ENCODE peak calls at places on chromosomes 13 and 19, in four cellular contexts. One of them, this sample, is unnamed.

GRCh38 chr19:8307400-8307964 is 676 bp downstream of the CD320 start:
- DNase-seq in astrocyte of the cerebellum: no peak
- DNase-seq in adipocyte: no peak
- DNase-seq in sigmoid colon: peak
- DNase-seq in this sample: no peak

GRCh38 chr19:3818479-3818878 is 32.3 kb upstream of the MATK start:
- DNase-seq in astrocyte of the cerebellum: no peak
- DNase-seq in sigmoid colon: no peak
- DNase-seq in adipocyte: peak
- DNase-seq in this sample: peak

GRCh38 chr19:11018743-11019142 is 57.9 kb downstream of the SMARCA4 start:
- DNase-seq in sigmoid colon: no peak
- DNase-seq in astrocyte of the cerebellum: no peak
- DNase-seq in adipocyte: no peak
- DNase-seq in this sample: peak

GRCh38 chr13:36163809-36164308 is 32.7 kb upstream of the DCLK1 start:
- DNase-seq in adipocyte: peak
- DNase-seq in astrocyte of the cerebellum: peak
- DNase-seq in sigmoid colon: peak
- DNase-seq in this sample: peak

GRCh38 chr13:67662997-67663396 is 432.9 kb upstream of the PCDH9 start:
- DNase-seq in adipocyte: no peak
- DNase-seq in astrocyte of the cerebellum: no peak
- DNase-seq in sigmoid colon: no peak
- DNase-seq in this sample: no peak

GRCh38 chr13:33229446-33230177 is 55.9 kb downstream of the STARD13 start:
- DNase-seq in adipocyte: no peak
- DNase-seq in sigmoid colon: no peak
- DNase-seq in astrocyte of the cerebellum: no peak
- DNase-seq in this sample: no peak

GRCh38 chr19:18519962-18520847 is 1.7 kb downstream of the ELL start:
- DNase-seq in adipocyte: peak
- DNase-seq in astrocyte of the cerebellum: peak
- DNase-seq in sigmoid colon: peak
- DNase-seq in this sample: peak

GRCh38 chr19:39110263-39110967 is 15.2 kb upstream of the PAK4 start:
- DNase-seq in adipocyte: peak
- DNase-seq in astrocyte of the cerebellum: no peak
- DNase-seq in sigmoid colon: peak
- DNase-seq in this sample: no peak

GRCh38 chr13:19759669-19760068 is 23.1 kb downstream of the PSPC1 start:
- DNase-seq in adipocyte: no peak
- DNase-seq in sigmoid colon: no peak
- DNase-seq in astrocyte of the cerebellum: no peak
- DNase-seq in this sample: no peak

GRCh38 chr19:12544401-12544876 is 6.8 kb downstream of the ZNF564 start:
- DNase-seq in astrocyte of the cerebellum: no peak
- DNase-seq in sigmoid colon: no peak
- DNase-seq in adipocyte: no peak
- DNase-seq in this sample: no peak

GRCh38 chr19:45878043-45878794 is 7.7 kb downstream of the IRF2BP1 start:
- DNase-seq in astrocyte of the cerebellum: no peak
- DNase-seq in adipocyte: no peak
- DNase-seq in sigmoid colon: no peak
- DNase-seq in this sample: no peak

GRCh38 chr13:109205315-109205714 is 575.9 kb downstream of the MYO16 start:
- DNase-seq in adipocyte: no peak
- DNase-seq in astrocyte of the cerebellum: no peak
- DNase-seq in sigmoid colon: no peak
- DNase-seq in this sample: no peak

GRCh38 chr19:15297416-15298224 is 34.7 kb downstream of the BRD4 start:
- DNase-seq in adipocyte: peak
- DNase-seq in astrocyte of the cerebellum: no peak
- DNase-seq in sigmoid colon: no peak
- DNase-seq in this sample: no peak

GRCh38 chr13:64410654-64411053 is 2819.5 kb downstream of the PCDH9 start:
- DNase-seq in astrocyte of the cerebellum: no peak
- DNase-seq in adipocyte: no peak
- DNase-seq in sigmoid colon: no peak
- DNase-seq in this sample: no peak

GRCh38 chr19:58385313-58386165 is 1.5 kb upstream of the RPS5 start:
- DNase-seq in astrocyte of the cerebellum: no peak
- DNase-seq in adipocyte: no peak
- DNase-seq in sigmoid colon: no peak
- DNase-seq in this sample: no peak

GRCh38 chr19:19822148-19822429 is 539 bp upstream of the ZNF506 start:
- DNase-seq in adipocyte: peak
- DNase-seq in sigmoid colon: peak
- DNase-seq in astrocyte of the cerebellum: no peak
- DNase-seq in this sample: no peak

GRCh38 chr19:35509018-35509652 is 4.3 kb downstream of the DMKN start:
- DNase-seq in adipocyte: no peak
- DNase-seq in astrocyte of the cerebellum: no peak
- DNase-seq in sigmoid colon: no peak
- DNase-seq in this sample: no peak

GRCh38 chr19:4705413-4706131 is 18.1 kb downstream of the DPP9 start:
- DNase-seq in sigmoid colon: no peak
- DNase-seq in astrocyte of the cerebellum: no peak
- DNase-seq in adipocyte: no peak
- DNase-seq in this sample: no peak

GRCh38 chr19:1516395-1516753 is 3.6 kb upstream of the ADAMTSL5 start:
- DNase-seq in adipocyte: no peak
- DNase-seq in sigmoid colon: no peak
- DNase-seq in astrocyte of the cerebellum: no peak
- DNase-seq in this sample: no peak

GRCh38 chr13:71290963-71291937 is 575.8 kb downstream of the DACH1 start:
- DNase-seq in adipocyte: peak
- DNase-seq in astrocyte of the cerebellum: no peak
- DNase-seq in sigmoid colon: no peak
- DNase-seq in this sample: no peak

GRCh38 chr19:38209671-38210457 is 14.2 kb downstream of the DPF1 start:
- DNase-seq in adipocyte: peak
- DNase-seq in sigmoid colon: peak
- DNase-seq in astrocyte of the cerebellum: no peak
- DNase-seq in this sample: no peak

GRCh38 chr19:48975947-48976847 is 11.1 kb downstream of the FTL start:
- DNase-seq in astrocyte of the cerebellum: no peak
- DNase-seq in sigmoid colon: no peak
- DNase-seq in adipocyte: no peak
- DNase-seq in this sample: no peak

GRCh38 chr19:48061401-48062344 is 17.8 kb upstream of the CABP5 start:
- DNase-seq in sigmoid colon: peak
- DNase-seq in astrocyte of the cerebellum: no peak
- DNase-seq in adipocyte: no peak
- DNase-seq in this sample: no peak

GRCh38 chr19:5394907-5395505 is 54.4 kb upstream of the PTPRS start:
- DNase-seq in astrocyte of the cerebellum: no peak
- DNase-seq in adipocyte: no peak
- DNase-seq in sigmoid colon: no peak
- DNase-seq in this sample: no peak

This sample was measured in epithelial cell of prostate.